ENCODE peak calls at places on chromosome 12, in ten cellular contexts. T is WERI-Rb-1, V is RWPE1, E is left ventricle myocardium inferior, P is right lobe of liver, Y is A549, X is esophagus squamous epithelium, F is dorsolateral prefrontal cortex, J is tibial nerve, D is upper lobe of left lung. A is an unnamed sample.

GRCh38 chr12:7716391-7716790 is 5.2 kb downstream of the DPPA3 start:
- DNase-seq in F (no peak), E (no peak), D (no peak), X (no peak), Y (peak; percentile 38), J (no peak), T (no peak), V (peak; percentile 28), P (no peak), A (no peak)

GRCh38 chr12:106139422-106140141 is 828 bp upstream of the NUAK1 start:
- DNase-seq in P (peak; percentile 84), F (peak; percentile 44), Y (peak; percentile 76), V (peak; percentile 62), E (peak; percentile 79), J (peak; percentile 39), T (peak; percentile 53), X (no peak), D (peak; percentile 93), A (peak; percentile 89)

GRCh38 chr12:120230326-120230973 is 29.5 kb upstream of the RPLP0 start:
- DNase-seq in J (peak; percentile 61), P (no peak), V (peak; percentile 87), T (peak; percentile 94), F (no peak), Y (peak; percentile 96), X (no peak), D (no peak), E (peak; percentile 74), A (no peak)

GRCh38 chr12:56943878-56944277 is 9.7 kb upstream of the SDR9C7 start:
- DNase-seq in J (no peak), Y (no peak), E (no peak), F (no peak), P (no peak), D (no peak), X (no peak), V (no peak), T (no peak), A (no peak)

GRCh38 chr12:26056335-26056734 is 68.5 kb downstream of the BHLHE41 start:
- DNase-seq in T (no peak), D (no peak), E (no peak), F (no peak), X (no peak), Y (no peak), V (peak; percentile 35), J (no peak), P (no peak), A (no peak)

GRCh38 chr12:51403744-51404143 is 12.5 kb upstream of the GALNT6 start:
- DNase-seq in D (no peak), P (no peak), E (no peak), Y (no peak), T (no peak), X (no peak), V (no peak), J (peak; percentile 8), F (no peak), A (peak; percentile 75)

GRCh38 chr12:100827901-100828520 is 33.4 kb downstream of the ANO4 start:
- DNase-seq in V (peak; percentile 41), E (no peak), Y (peak; percentile 4), X (no peak), J (no peak), P (no peak), T (peak; percentile 20), D (no peak), F (no peak), A (no peak)

GRCh38 chr12:8057291-8057690 is 8.9 kb downstream of the C3AR1 start:
- DNase-seq in D (no peak), J (no peak), V (no peak), X (no peak), F (no peak), Y (no peak), E (no peak), P (no peak), T (no peak), A (no peak)

GRCh38 chr12:104276192-104277131 is 27.1 kb upstream of the EID3 start:
- DNase-seq in T (no peak), V (no peak), Y (no peak), J (no peak), X (no peak), P (no peak), F (no peak), E (no peak), D (no peak), A (peak; percentile 74)

GRCh38 chr12:26125451-26126339 is 858 bp upstream of the BHLHE41 start:
- DNase-seq in T (peak; percentile 73), P (peak; percentile 77), X (peak; percentile 16), J (peak; percentile 55), E (peak; percentile 76), V (peak; percentile 84), D (peak; percentile 93), F (peak; percentile 63), Y (peak; percentile 81), A (peak; percentile 89)

GRCh38 chr12:50785406-50785805 is 21.5 kb downstream of the ATF1 start:
- DNase-seq in P (no peak), Y (no peak), F (no peak), X (no peak), D (no peak), T (no peak), V (no peak), J (no peak), E (no peak), A (no peak)

GRCh38 chr12:130818381-130819247 is 20.4 kb downstream of the STX2 start:
- DNase-seq in D (peak; percentile 97), X (no peak), E (peak; percentile 67), V (peak; percentile 87), T (peak; percentile 41), J (peak; percentile 24), Y (peak; percentile 91), F (peak; percentile 64), P (peak; percentile 77), A (peak; percentile 90)

GRCh38 chr12:38555620-38556596 is 239.3 kb downstream of the ALG10B start:
- DNase-seq in V (no peak), X (no peak), E (no peak), Y (no peak), F (no peak), T (no peak), D (no peak), J (no peak), P (no peak), A (no peak)
- H3K27ac ChIP-seq in V (no peak overlapping the region), X (no peak overlapping the region), E (no peak overlapping the region), Y (no peak overlapping the region), F (no peak overlapping the region), T (no peak overlapping the region), D (no peak overlapping the region), J (no peak overlapping the region), P (no peak overlapping the region), A (no peak overlapping the region)

DNA sequence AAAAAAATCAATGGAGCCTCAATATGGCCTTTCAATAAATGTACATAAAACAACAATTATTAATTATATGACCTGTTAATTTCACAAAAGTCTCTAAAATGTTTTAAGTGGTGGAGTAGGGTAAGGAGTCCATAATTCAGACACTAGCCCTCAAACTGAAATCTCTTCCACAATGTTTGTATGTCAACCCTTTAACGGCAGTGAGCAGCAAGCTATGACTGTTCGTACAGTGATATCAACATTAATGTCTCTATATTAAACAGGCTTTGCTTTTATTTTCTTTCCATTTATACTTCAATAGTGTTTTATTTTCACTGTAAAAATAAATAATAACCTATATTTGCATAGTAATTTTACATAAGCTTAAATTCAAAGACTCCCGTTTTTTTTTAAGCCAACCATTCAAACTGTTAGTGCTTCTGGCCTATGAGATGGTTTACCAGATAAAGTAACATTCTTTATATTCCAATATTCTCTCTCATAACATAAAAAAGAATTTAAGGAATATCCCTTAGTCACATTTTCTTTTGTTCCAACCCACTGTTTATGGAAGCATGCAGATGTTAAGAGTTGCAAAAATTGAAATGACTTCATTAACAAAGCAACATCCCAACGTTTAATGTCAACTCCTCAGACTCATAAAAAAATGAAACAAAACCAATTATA is 2.4 kb downstream of the CDK17 start:
- DNase-seq in P (no peak), F (no peak), X (no peak), J (no peak), V (no peak), Y (no peak), D (no peak), E (no peak), T (no peak), A (no peak)
- TF ChIP-seq CTCF in P (no peak), F (no peak), X (no peak), J (no peak), V (no peak), Y (no peak), D (no peak), E (no peak), T (no peak), A (no peak)

DNA sequence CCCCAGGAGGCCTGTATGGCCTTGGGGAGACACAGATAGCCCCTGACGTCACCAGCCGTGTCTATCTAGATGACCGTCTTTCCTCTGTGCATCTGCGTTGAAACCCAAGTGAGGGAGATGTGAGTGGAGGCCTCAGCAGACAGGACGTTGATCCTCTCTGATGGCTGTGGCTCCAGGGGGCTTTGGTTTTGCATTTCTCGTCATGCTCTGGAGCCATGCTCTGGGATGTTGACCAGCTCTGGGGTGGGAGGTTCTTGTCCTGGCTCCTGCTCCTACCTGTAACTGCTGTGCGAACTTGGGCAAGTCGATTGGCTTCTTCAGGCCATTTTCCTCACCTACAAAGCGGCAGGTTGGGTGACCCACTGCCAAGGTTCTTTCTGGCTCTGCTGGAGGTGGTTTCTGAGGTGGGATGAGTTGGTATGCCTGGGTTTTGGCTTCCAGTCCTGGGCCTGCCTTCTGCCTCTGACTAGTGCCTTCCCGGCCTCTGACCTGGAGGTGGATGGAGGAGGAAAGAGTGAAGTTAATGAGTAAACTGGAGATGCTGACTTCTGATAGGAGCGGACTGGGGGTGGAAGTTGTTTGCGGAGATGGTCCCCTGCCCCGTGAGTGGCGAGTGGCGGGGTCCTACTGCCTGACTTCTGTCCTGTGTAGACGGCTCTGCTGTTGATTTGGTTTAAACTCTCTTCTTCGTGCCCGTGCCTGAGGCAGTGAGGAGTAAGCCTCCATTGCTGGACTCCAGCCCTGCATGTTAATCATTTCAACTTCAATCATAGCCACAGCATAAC is 8.4 kb downstream of the TSPAN9 start:
- DNase-seq in E (no peak), P (peak; percentile 88), X (no peak), D (no peak), Y (no peak), F (no peak), V (no peak), J (no peak), T (no peak), A (no peak)
- H3K27ac ChIP-seq in E (peak overlapping the region; percentile 95), P (peak overlapping the region; percentile 83), X (peak overlapping the region; percentile 15), D (peak overlapping the region; percentile 16), Y (no peak overlapping the region), F (no peak overlapping the region), V (no peak overlapping the region), J (peak overlapping the region; percentile 68), T (no peak overlapping the region), A (peak overlapping the region; percentile 36)

DNA sequence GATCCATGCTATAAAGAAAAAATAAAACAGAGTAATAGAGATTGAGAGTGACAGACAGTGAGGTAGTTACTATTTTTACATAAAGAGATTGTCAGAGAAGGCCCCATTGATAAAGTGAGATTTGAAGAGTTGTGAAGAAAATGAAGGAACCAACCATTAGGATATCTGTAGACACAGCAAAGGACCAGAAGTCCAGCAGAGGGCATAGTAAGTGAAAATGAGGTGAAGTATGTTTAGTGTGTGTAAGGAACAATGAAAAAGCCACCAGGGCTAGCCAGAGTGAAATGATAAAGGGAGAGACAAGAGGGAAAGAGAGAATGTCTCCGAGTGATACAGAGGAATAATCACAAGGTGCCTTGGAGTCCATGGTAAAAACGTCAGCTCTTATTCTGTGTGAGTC is 411.0 kb downstream of the NELL2 start:
- DNase-seq in Y (no peak), E (no peak), X (no peak), P (no peak), T (no peak), J (no peak), F (no peak), D (no peak), V (no peak), A (no peak)
- TF ChIP-seq CTCF in Y (peak; percentile 6), E (no peak), X (no peak), P (no peak), T (peak; percentile 29), J (no peak), F (no peak), D (no peak), V (no peak), A (no peak)